ENCODE peak calls at places on chromosomes 11 and 22, in seven cellular contexts. B, V, M, I, U, O and H are unnamed samples.

GRCh38 chr11:76291576-76292526 is 85.5 kb upstream of the WNT11 start:
- DNase-seq in M (no peak), B (no peak), O (no peak), V (no peak), U (no peak), I (no peak), H (no peak)

GRCh38 chr22:22752556-22753477 is 108.4 kb downstream of the GGTLC2 start:
- DNase-seq in M (no peak), O (peak), V (no peak), U (peak), B (peak), I (no peak), H (no peak)

GRCh38 chr11:20488352-20488751 is 100.8 kb downstream of the PRMT3 start:
- DNase-seq in B (no peak), O (no peak), I (no peak), U (no peak), M (no peak), V (no peak), H (no peak)

GRCh38 chr11:10927533-10927932 is 69.7 kb upstream of the ZBED5 start:
- DNase-seq in O (no peak), B (no peak), U (no peak), V (no peak), I (no peak), M (peak), H (no peak)

GRCh38 chr11:6735306-6735705 is 36.5 kb downstream of the OR2AG2 start:
- DNase-seq in V (no peak), M (no peak), B (no peak), U (no peak), I (no peak), O (no peak), H (no peak)

GRCh38 chr11:110251837-110252236 is 44.6 kb downstream of the RDX start:
- DNase-seq in B (no peak), O (no peak), I (no peak), V (peak), U (no peak), M (no peak), H (no peak)

GRCh38 chr11:8597182-8597581 is 3.2 kb upstream of the STK33 start:
- DNase-seq in I (no peak), V (peak), U (no peak), B (no peak), O (no peak), M (no peak), H (no peak)

GRCh38 chr11:81005595-81005994 is 1564.8 kb upstream of the TENM4 start:
- DNase-seq in V (peak), B (no peak), I (no peak), O (no peak), M (no peak), U (no peak), H (no peak)

GRCh38 chr11:72585762-72586590 is 88.2 kb downstream of the PDE2A start:
- DNase-seq in V (peak), B (peak), M (peak), U (peak), I (peak), O (peak), H (peak)

GRCh38 chr11:469684-470667 is 19.9 kb downstream of the PTDSS2 start:
- DNase-seq in O (no peak), U (no peak), V (peak), B (peak), M (peak), I (no peak), H (no peak)

GRCh38 chr11:128881221-128881620 is 9.9 kb upstream of the KCNJ5 start:
- DNase-seq in U (no peak), M (no peak), O (no peak), V (no peak), B (no peak), I (no peak), H (no peak)

GRCh38 chr11:92852946-92853345 is 116.5 kb upstream of the MTNR1B start:
- DNase-seq in U (no peak), M (peak), I (no peak), V (no peak), B (peak), O (no peak), H (no peak)

GRCh38 chr22:45805413-45805812 is 133.8 kb downstream of the ATXN10 start:
- DNase-seq in U (no peak), B (no peak), O (no peak), V (no peak), I (no peak), M (no peak), H (no peak)

GRCh38 chr11:69202511-69203221 is 46.9 kb downstream of the SMIM38 start:
- DNase-seq in B (no peak), O (no peak), V (no peak), M (no peak), U (no peak), I (no peak), H (no peak)

GRCh38 chr11:134625151-134625550 is 213.1 kb upstream of the B3GAT1 start:
- DNase-seq in B (peak), M (no peak), O (no peak), I (no peak), V (no peak), U (no peak), H (no peak)

GRCh38 chr22:29762263-29762662 is 4.5 kb downstream of the ZMAT5 start:
- DNase-seq in U (no peak), V (no peak), O (no peak), B (no peak), I (no peak), M (no peak), H (no peak)

GRCh38 chr11:35335226-35335625 is 84.1 kb downstream of the SLC1A2 start:
- DNase-seq in V (no peak), U (no peak), O (no peak), I (no peak), B (no peak), M (no peak), H (no peak)

GRCh38 chr11:62124186-62125113 is 639 bp downstream of the INCENP start:
- DNase-seq in O (no peak), I (peak), V (peak), B (no peak), U (peak), M (peak), H (peak)

GRCh38 chr11:133012803-133013202 is 519.5 kb downstream of the OPCML start:
- DNase-seq in B (no peak), I (no peak), O (no peak), V (no peak), M (no peak), U (no peak), H (no peak)

GRCh38 chr11:124424384-124424921 is at the start of gene OR8B4:
- DNase-seq in M (no peak), B (no peak), I (no peak), O (no peak), V (no peak), U (no peak), H (no peak)

GRCh38 chr11:66686801-66687750 is 9.4 kb upstream of the RBM4B start:
- DNase-seq in I (no peak), U (no peak), B (no peak), M (no peak), V (no peak), O (no peak), H (no peak)

GRCh38 chr11:103110406-103110805 is 1.2 kb downstream of the DYNC2H1 start:
- DNase-seq in I (no peak), V (peak), O (no peak), M (no peak), U (no peak), B (no peak), H (peak)

GRCh38 chr22:19713650-19714319 is 518 bp upstream of the SEPTIN5 start:
- DNase-seq in O (no peak), M (no peak), I (peak), U (no peak), B (no peak), V (no peak), H (no peak)

GRCh38 chr22:49767355-49768062 is 60.2 kb downstream of the BRD1 start:
- DNase-seq in M (no peak), B (peak), U (peak), O (no peak), I (peak), V (peak), H (peak)

GRCh38 chr22:26330971-26331625 is 98.0 kb upstream of the ASPHD2 start:
- DNase-seq in I (peak), O (peak), U (peak), B (no peak), M (peak), V (peak), H (peak)

GRCh38 chr22:22241554-22241898 is 3.1 kb upstream of the VPREB1 start:
- DNase-seq in I (no peak), O (no peak), U (no peak), M (no peak), B (no peak), V (no peak), H (no peak)

GRCh38 chr11:31325162-31325561 is 44.4 kb downstream of the DCDC1 start:
- DNase-seq in B (no peak), O (no peak), I (no peak), U (no peak), V (no peak), M (no peak), H (no peak)

GRCh38 chr11:1855886-1856265 is 3.0 kb downstream of the LSP1 start:
- DNase-seq in V (no peak), U (no peak), O (no peak), B (peak), I (no peak), M (no peak), H (no peak)

GRCh38 chr11:14075118-14075601 is 112.6 kb downstream of the SPON1 start:
- DNase-seq in U (no peak), M (no peak), B (no peak), O (peak), I (peak), V (no peak), H (no peak)

GRCh38 chr22:27045103-27045940 is 387.9 kb downstream of the MIAT start:
- DNase-seq in B (no peak), O (no peak), I (no peak), V (peak), U (no peak), M (no peak), H (no peak)

GRCh38 chr22:36055376-36056310 is 27.0 kb upstream of the RBFOX2 start:
- DNase-seq in B (no peak), I (no peak), M (no peak), O (no peak), U (no peak), V (no peak), H (no peak)

GRCh38 chr22:37604875-37605274 is 3.8 kb upstream of the GGA1 start:
- DNase-seq in V (no peak), B (no peak), I (no peak), O (peak), M (peak), U (no peak), H (no peak)

GRCh38 chr22:42934338-42934737 is 77.3 kb upstream of the ARFGAP3 start:
- DNase-seq in M (no peak), V (no peak), O (no peak), U (no peak), I (no peak), B (no peak), H (no peak)

GRCh38 chr11:26335903-26336302 is 4.0 kb downstream of the ANO3 start:
- DNase-seq in V (no peak), U (no peak), O (no peak), I (no peak), M (no peak), B (no peak), H (no peak)

GRCh38 chr11:14258177-14258935 is 100.6 kb downstream of the RRAS2 start:
- DNase-seq in M (peak), I (peak), U (no peak), O (no peak), B (no peak), V (peak), H (no peak)

GRCh38 chr11:68658661-68659060 is 25.7 kb upstream of the GAL start:
- DNase-seq in O (no peak), U (no peak), V (no peak), I (no peak), M (no peak), B (no peak), H (no peak)

GRCh38 chr22:49672013-49672516 is 155.6 kb downstream of the BRD1 start:
- DNase-seq in U (no peak), B (no peak), O (no peak), M (no peak), V (no peak), I (no peak), H (no peak)

GRCh38 chr22:38710866-38711265 is 5.1 kb downstream of the GTPBP1 start:
- DNase-seq in B (no peak), O (no peak), M (no peak), I (no peak), V (no peak), U (no peak), H (no peak)

GRCh38 chr22:38707346-38707745 is 1.6 kb downstream of the GTPBP1 start:
- DNase-seq in V (peak), I (no peak), U (no peak), M (peak), B (no peak), O (no peak), H (no peak)

GRCh38 chr22:38707984-38708383 is 2.2 kb downstream of the GTPBP1 start:
- DNase-seq in O (no peak), I (no peak), U (no peak), B (no peak), M (no peak), V (no peak), H (no peak)

GRCh38 chr22:38710352-38710751 is 4.6 kb downstream of the GTPBP1 start:
- DNase-seq in B (no peak), U (no peak), M (no peak), I (no peak), O (no peak), V (no peak), H (no peak)

GRCh38 chr22:38709306-38709705 is 3.6 kb downstream of the GTPBP1 start:
- DNase-seq in I (no peak), U (peak), M (no peak), V (no peak), B (no peak), O (no peak), H (peak)
- H3K4me3 ChIP-seq in I (no peak), U (peak), M (no peak), V (no peak), B (no peak), O (no peak), H (peak)

DNA sequence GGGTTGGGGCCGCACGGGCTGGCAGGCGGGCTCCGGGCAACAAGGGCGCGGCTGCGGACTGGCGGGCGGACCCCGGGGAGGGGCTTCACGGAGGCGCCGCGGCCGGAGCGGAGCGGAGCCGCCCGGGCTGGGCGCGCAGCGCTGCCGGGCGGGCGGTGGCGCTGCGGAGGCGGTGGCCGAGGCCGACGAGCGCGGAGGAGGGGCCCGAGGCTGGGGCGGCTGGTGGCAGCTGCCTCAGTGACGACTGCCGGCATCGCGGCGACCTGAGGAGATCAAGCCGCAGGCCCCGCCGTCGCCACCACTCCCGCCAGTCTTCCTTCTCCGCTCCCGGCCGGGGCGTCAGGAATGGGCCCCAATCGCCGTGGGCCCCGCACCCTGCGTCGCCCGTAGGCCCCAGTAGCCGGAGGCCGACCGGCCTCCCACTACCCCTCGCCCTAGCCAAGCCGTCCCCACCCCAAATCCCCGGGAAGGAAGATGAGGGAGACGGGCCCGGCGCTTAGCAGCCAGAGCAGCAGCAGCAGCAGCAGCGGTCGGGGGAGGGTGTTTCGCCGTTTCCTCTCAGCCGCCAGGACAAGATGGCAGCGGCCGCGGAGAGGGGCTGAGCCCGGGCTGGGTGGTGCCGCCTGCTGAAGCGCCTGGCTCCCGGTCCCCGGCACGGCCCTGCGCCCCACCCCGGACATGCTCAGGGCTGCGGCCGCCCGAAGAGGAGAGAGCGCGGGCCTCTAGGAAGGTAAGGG is at the start of gene HIPK3:
- DNase-seq in U (peak), M (peak), V (peak), B (peak), I (peak), O (peak), H (peak)
- H3K4me3 ChIP-seq in U (peak), M (peak), V (peak), B (peak), I (peak), O (peak), H (peak)

DNA sequence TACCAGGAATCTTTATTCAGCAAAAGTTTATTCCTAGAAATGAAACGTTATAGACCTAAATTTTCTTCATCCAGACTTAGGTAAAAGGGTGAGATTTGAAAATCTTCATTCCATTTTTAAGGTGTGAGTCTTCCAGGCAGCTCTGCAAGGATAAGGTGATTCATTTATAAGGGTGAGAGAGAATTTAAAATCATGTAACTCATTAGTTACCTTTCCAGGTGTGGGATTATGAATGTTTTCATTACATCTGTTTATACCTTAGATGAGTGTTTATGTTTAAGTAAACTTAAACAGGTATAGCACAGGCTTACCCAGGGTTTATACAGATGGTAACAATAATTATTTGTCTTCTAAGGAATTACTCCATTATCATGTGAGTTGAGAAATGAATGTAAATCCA is 2.8 kb downstream of the PRSS23 start:
- DNase-seq in U (no peak), B (no peak), I (no peak), O (no peak), M (no peak), V (no peak), H (no peak)
- H3K4me3 ChIP-seq in U (no peak), B (no peak), I (peak), O (no peak), M (no peak), V (peak), H (no peak)

DNA sequence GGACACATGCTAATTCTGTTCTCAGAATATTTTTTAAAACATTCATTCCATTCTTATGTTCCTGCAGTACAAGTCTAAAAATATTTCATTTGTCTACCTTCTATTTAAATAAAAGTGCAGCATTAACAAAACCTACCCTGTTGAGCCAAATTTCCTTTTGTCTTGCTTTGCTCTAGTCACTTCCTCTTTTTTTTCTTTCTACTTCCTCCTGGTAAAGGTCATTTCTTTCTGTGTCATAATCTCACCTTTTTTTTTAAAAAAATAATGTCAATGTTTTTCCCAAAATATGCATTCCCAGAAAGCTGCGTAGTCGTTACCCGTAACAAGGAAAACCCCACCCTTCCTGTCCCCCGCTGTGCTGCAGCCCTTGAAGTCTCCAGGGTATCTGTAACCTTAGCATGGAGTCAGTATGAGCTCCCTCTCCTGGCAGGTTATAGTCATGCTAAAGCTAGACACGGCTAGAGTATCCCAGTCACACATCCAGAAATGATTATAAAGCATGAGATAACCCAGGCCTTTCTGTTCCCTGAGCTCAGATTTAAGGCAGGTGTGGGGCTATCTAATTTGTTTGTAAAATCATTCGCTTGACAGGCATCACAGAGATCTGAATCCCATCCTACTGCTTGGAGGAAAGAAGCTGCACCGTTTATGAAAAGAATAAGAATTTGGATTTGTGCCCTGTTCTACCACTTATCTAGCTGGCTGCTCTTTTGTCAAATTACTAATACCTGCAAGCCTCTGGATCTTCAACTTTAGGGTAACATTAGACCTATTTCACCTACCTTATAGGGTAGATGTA is 51.1 kb upstream of the EED start:
- DNase-seq in B (peak), V (peak), M (peak), U (peak), O (peak), I (peak), H (peak)
- H3K4me3 ChIP-seq in B (peak), V (peak), M (no peak), U (peak), O (peak), I (peak), H (peak)

GRCh38 chr11:2912498-2912897 is 16.7 kb downstream of the PHLDA2 start:
- DNase-seq in B (peak), M (peak), V (peak), U (no peak), I (no peak), O (no peak), H (no peak)
- H3K4me3 ChIP-seq in B (no peak), M (no peak), V (peak), U (no peak), I (no peak), O (no peak), H (no peak)

GRCh38 chr11:65390099-65390941 is 3.9 kb downstream of the FRMD8 start:
- DNase-seq in V (no peak), B (peak), M (no peak), U (no peak), I (peak), O (no peak), H (no peak)
- H3K4me3 ChIP-seq in V (no peak), B (no peak), M (no peak), U (no peak), I (no peak), O (no peak), H (no peak)

GRCh38 chr22:24595228-24595627 is 2.4 kb upstream of the LRRC75B start:
- DNase-seq in I (no peak), O (no peak), U (no peak), V (no peak), B (no peak), M (no peak), H (peak)

GRCh38 chr22:24595863-24596262 is 3.0 kb upstream of the LRRC75B start:
- DNase-seq in O (no peak), M (no peak), V (no peak), B (peak), U (no peak), I (no peak), H (no peak)

GRCh38 chr22:24594569-24595120 is 1.8 kb upstream of the LRRC75B start:
- DNase-seq in I (no peak), V (no peak), O (no peak), M (no peak), U (no peak), B (peak), H (peak)

GRCh38 chr22:24601217-24602104 is 1.5 kb upstream of the GGT1 start:
- DNase-seq in B (peak), V (no peak), M (peak), I (no peak), U (peak), O (no peak), H (no peak)

GRCh38 chr22:24599514-24599913 is 3.5 kb upstream of the GGT1 start:
- DNase-seq in U (no peak), I (no peak), B (no peak), M (no peak), V (no peak), O (no peak), H (no peak)
- H3K4me3 ChIP-seq in U (no peak), I (no peak), B (no peak), M (no peak), V (no peak), O (no peak), H (no peak)